ENCODE peak calls at places on chromosomes 4 and X, in seven cellular contexts. R is T-helper 2 cell; U is AG20443; J is NCI-H2081; B is naive thymus-derived CD8-positive, alpha-beta T cell; A is activated CD8-positive, alpha-beta memory T cell treated with anti-CD3 and anti-CD28 coated beads for 1 hour; C is head of caudate nucleus. E is an unnamed sample.

GRCh38 chr4:113759696-113760093 is 1.8 kb downstream of the CAMK2D start:
- DNase-seq in R (peak; percentile 55), U (no peak), J (no peak), B (no peak), A (no peak), C (no peak), E (peak; percentile 17)

GRCh38 chrX:153762636-153763173 is 1.3 kb upstream of the PLXNB3 start:
- DNase-seq in R (no peak), U (no peak), J (no peak), B (no peak), A (no peak), C (no peak), E (no peak)

GRCh38 chrX:37815366-37815765 is 32.0 kb downstream of the DYNLT3 start:
- DNase-seq in R (no peak), U (no peak), J (no peak), B (no peak), A (no peak), C (no peak), E (no peak)

GRCh38 chrX:40108084-40108958 is 10.6 kb upstream of the BCOR start:
- DNase-seq in R (no peak), U (peak; percentile 28), J (peak; percentile 73), B (no peak), A (no peak), C (peak; percentile 74), E (no peak)

GRCh38 chr4:81421346-81422218 is 50.1 kb downstream of the RASGEF1B start:
- DNase-seq in R (no peak), U (no peak), J (peak; percentile 13), B (no peak), A (no peak), C (no peak), E (no peak)

GRCh38 chrX:107715331-107716044 is 60.1 kb downstream of the TSC22D3 start:
- DNase-seq in R (peak; percentile 41), U (peak; percentile 16), J (no peak), B (no peak), A (no peak), C (no peak), E (peak; percentile 32)

GRCh38 chrX:23802431-23802830 is 19.5 kb downstream of the SAT1 start:
- DNase-seq in R (no peak), U (no peak), J (no peak), B (no peak), A (no peak), C (no peak), E (peak; percentile 31)

GRCh38 chr4:8387615-8388266 is 52.8 kb downstream of the ACOX3 start:
- DNase-seq in R (no peak), U (no peak), J (no peak), B (no peak), A (no peak), C (no peak), E (no peak)

GRCh38 chr4:2182981-2183380 is 58.9 kb downstream of the HAUS3 start:
- DNase-seq in R (peak; percentile 30), U (no peak), J (no peak), B (no peak), A (no peak), C (no peak), E (no peak)

GRCh38 chr4:48877827-48878535 is 28.6 kb downstream of the OCIAD2 start:
- DNase-seq in R (peak; percentile 13), U (no peak), J (no peak), B (no peak), A (no peak), C (no peak), E (no peak)

GRCh38 chr4:8906991-8907595 is 35.5 kb upstream of the HMX1 start:
- DNase-seq in R (no peak), U (no peak), J (no peak), B (no peak), A (no peak), C (no peak), E (no peak)

GRCh38 chr4:86036729-86037128 is 323.1 kb downstream of the MAPK10 start:
- DNase-seq in R (no peak), U (no peak), J (peak; percentile 0), B (no peak), A (no peak), C (no peak), E (no peak)

GRCh38 chr4:84480082-84480481 is 19.0 kb downstream of the NKX6-1 start:
- DNase-seq in R (no peak), U (no peak), J (no peak), B (no peak), A (no peak), C (no peak), E (no peak)

GRCh38 chrX:54811301-54811885 is 3.8 kb downstream of the MAGED2 start:
- DNase-seq in R (no peak), U (no peak), J (no peak), B (no peak), A (no peak), C (no peak), E (no peak)

GRCh38 chr4:123546123-123546654 is 149.6 kb downstream of the SPRY1 start:
- DNase-seq in R (no peak), U (no peak), J (no peak), B (no peak), A (no peak), C (no peak), E (no peak)

GRCh38 chr4:55793479-55793878 is 26.1 kb upstream of the EXOC1L start:
- DNase-seq in R (no peak), U (peak; percentile 28), J (no peak), B (no peak), A (no peak), C (no peak), E (no peak)

GRCh38 chr4:28014469-28014868 is 1153.8 kb downstream of the STIM2 start:
- DNase-seq in R (no peak), U (no peak), J (peak; percentile 9), B (no peak), A (no peak), C (no peak), E (no peak)

GRCh38 chr4:6205584-6205965 is 5.2 kb upstream of the JAKMIP1 start:
- DNase-seq in R (no peak), U (no peak), J (no peak), B (no peak), A (no peak), C (no peak), E (no peak)

GRCh38 chr4:143355540-143356217 is 19.0 kb downstream of the GAB1 start:
- DNase-seq in R (no peak), U (peak; percentile 27), J (peak; percentile 36), B (no peak), A (no peak), C (no peak), E (no peak)

GRCh38 chrX:65985922-65986588 is 53.8 kb downstream of the VSIG4 start:
- DNase-seq in R (peak; percentile 70), U (peak; percentile 56), J (peak; percentile 18), B (no peak), A (peak; percentile 11), C (no peak), E (peak; percentile 1)

GRCh38 chr4:138182838-138183426 is 59.2 kb downstream of the SLC7A11 start:
- DNase-seq in R (peak; percentile 38), U (peak; percentile 40), J (peak; percentile 59), B (no peak), A (no peak), C (no peak), E (peak; percentile 35)

GRCh38 chr4:157271166-157271869 is 50.8 kb downstream of the GRIA2 start:
- DNase-seq in R (no peak), U (peak; percentile 7), J (no peak), B (no peak), A (no peak), C (no peak), E (no peak)

GRCh38 chr4:108360857-108361820 is 192.4 kb upstream of the LEF1 start:
- DNase-seq in R (no peak), U (peak; percentile 82), J (no peak), B (no peak), A (no peak), C (no peak), E (no peak)

GRCh38 chr4:125280892-125281403 is 33.8 kb upstream of the FAT4 start:
- DNase-seq in R (no peak), U (no peak), J (no peak), B (no peak), A (no peak), C (no peak), E (no peak)

GRCh38 chrX:55919367-55920221 is 202.0 kb downstream of the RRAGB start:
- DNase-seq in R (no peak), U (no peak), J (no peak), B (no peak), A (no peak), C (no peak), E (no peak)

GRCh38 chr4:181548873-181549541 is 694.2 kb upstream of the TENM3 start:
- DNase-seq in R (no peak), U (peak; percentile 64), J (peak; percentile 72), B (no peak), A (no peak), C (no peak), E (no peak)

GRCh38 chr4:48727666-48728459 is 52.2 kb downstream of the FRYL start:
- DNase-seq in R (no peak), U (no peak), J (no peak), B (no peak), A (no peak), C (no peak), E (no peak)

GRCh38 chr4:122700178-122700725 is 32.3 kb upstream of the BBS12 start:
- DNase-seq in R (no peak), U (no peak), J (peak; percentile 35), B (no peak), A (no peak), C (no peak), E (no peak)

GRCh38 chr4:7236847-7237246 is 44.5 kb downstream of the SORCS2 start:
- DNase-seq in R (no peak), U (peak; percentile 50), J (no peak), B (no peak), A (no peak), C (no peak), E (no peak)

GRCh38 chr4:57726154-57726553 is 616.0 kb upstream of the IGFBP7 start:
- DNase-seq in R (no peak), U (no peak), J (no peak), B (no peak), A (no peak), C (no peak), E (no peak)

GRCh38 chr4:2891294-2891693 is 47.6 kb downstream of the ADD1 start:
- DNase-seq in R (no peak), U (no peak), J (no peak), B (no peak), A (no peak), C (no peak), E (no peak)